ENCODE peak calls at places on chromosomes 16 and 17, in six cellular contexts. One of them, this sample, is unnamed.

GRCh38 chr17:53719229-53719628 is 103.5 kb upstream of the KIF2B start:
- DNase-seq in stomach: no peak
- DNase-seq in stimulated activated CD4-positive, alpha-beta T cell treated with anti-CD3 and anti-CD28 coated beads, Interleukin-4, amount 100 ng/mL, for 1 hour: no peak
- DNase-seq in A549: no peak
- DNase-seq in hypothalamus: no peak
- DNase-seq in midbrain: no peak
- DNase-seq in this sample: no peak

GRCh38 chr17:39328815-39329214 is 72.6 kb downstream of the FBXL20 start:
- DNase-seq in stomach: no peak
- DNase-seq in stimulated activated CD4-positive, alpha-beta T cell treated with anti-CD3 and anti-CD28 coated beads, Interleukin-4, amount 100 ng/mL, for 1 hour: no peak
- DNase-seq in A549: no peak
- DNase-seq in hypothalamus: no peak
- DNase-seq in midbrain: no peak
- DNase-seq in this sample: no peak

GRCh38 chr16:70407811-70408274 is 31.1 kb downstream of the ST3GAL2 start:
- DNase-seq in stomach: no peak
- DNase-seq in stimulated activated CD4-positive, alpha-beta T cell treated with anti-CD3 and anti-CD28 coated beads, Interleukin-4, amount 100 ng/mL, for 1 hour: no peak
- DNase-seq in A549: no peak
- DNase-seq in hypothalamus: no peak
- DNase-seq in midbrain: no peak
- DNase-seq in this sample: no peak

GRCh38 chr16:73405851-73406250 is 357.9 kb upstream of the ZFHX3 start:
- DNase-seq in stomach: no peak
- DNase-seq in stimulated activated CD4-positive, alpha-beta T cell treated with anti-CD3 and anti-CD28 coated beads, Interleukin-4, amount 100 ng/mL, for 1 hour: no peak
- DNase-seq in A549: no peak
- DNase-seq in hypothalamus: no peak
- DNase-seq in midbrain: no peak
- DNase-seq in this sample: no peak

GRCh38 chr16:5903153-5903552 is 805.6 kb upstream of the EEF2KMT start:
- DNase-seq in stomach: no peak
- DNase-seq in stimulated activated CD4-positive, alpha-beta T cell treated with anti-CD3 and anti-CD28 coated beads, Interleukin-4, amount 100 ng/mL, for 1 hour: no peak
- DNase-seq in A549: no peak
- DNase-seq in hypothalamus: no peak
- DNase-seq in midbrain: no peak
- DNase-seq in this sample: no peak

GRCh38 chr16:13110124-13110796 is 208.9 kb downstream of the SHISA9 start:
- DNase-seq in stomach: no peak
- DNase-seq in stimulated activated CD4-positive, alpha-beta T cell treated with anti-CD3 and anti-CD28 coated beads, Interleukin-4, amount 100 ng/mL, for 1 hour: no peak
- DNase-seq in A549: peak; percentile 54
- DNase-seq in hypothalamus: peak; percentile 39
- DNase-seq in midbrain: peak; percentile 6
- DNase-seq in this sample: no peak

GRCh38 chr16:88988980-88989791 is 12.2 kb upstream of the CBFA2T3 start:
- DNase-seq in stomach: no peak
- DNase-seq in stimulated activated CD4-positive, alpha-beta T cell treated with anti-CD3 and anti-CD28 coated beads, Interleukin-4, amount 100 ng/mL, for 1 hour: no peak
- DNase-seq in A549: no peak
- DNase-seq in hypothalamus: no peak
- DNase-seq in midbrain: no peak
- DNase-seq in this sample: no peak

GRCh38 chr17:39781028-39781800 is 43.5 kb downstream of the GRB7 start:
- DNase-seq in stomach: no peak
- DNase-seq in stimulated activated CD4-positive, alpha-beta T cell treated with anti-CD3 and anti-CD28 coated beads, Interleukin-4, amount 100 ng/mL, for 1 hour: no peak
- DNase-seq in A549: no peak
- DNase-seq in hypothalamus: no peak
- DNase-seq in midbrain: no peak
- DNase-seq in this sample: no peak

GRCh38 chr17:81866440-81867122 is 4.6 kb downstream of the ARHGDIA start:
- DNase-seq in stomach: no peak
- DNase-seq in stimulated activated CD4-positive, alpha-beta T cell treated with anti-CD3 and anti-CD28 coated beads, Interleukin-4, amount 100 ng/mL, for 1 hour: peak; percentile 17
- DNase-seq in A549: no peak
- DNase-seq in hypothalamus: no peak
- DNase-seq in midbrain: no peak
- DNase-seq in this sample: peak; percentile 23

GRCh38 chr17:41511130-41511529 is 5.7 kb upstream of the KRT13 start:
- DNase-seq in stomach: peak; percentile 53
- DNase-seq in stimulated activated CD4-positive, alpha-beta T cell treated with anti-CD3 and anti-CD28 coated beads, Interleukin-4, amount 100 ng/mL, for 1 hour: no peak
- DNase-seq in A549: no peak
- DNase-seq in hypothalamus: no peak
- DNase-seq in midbrain: no peak
- DNase-seq in this sample: peak; percentile 92

GRCh38 chr16:1871974-1872635 is at the start of gene MEIOB:
- DNase-seq in stomach: no peak
- DNase-seq in stimulated activated CD4-positive, alpha-beta T cell treated with anti-CD3 and anti-CD28 coated beads, Interleukin-4, amount 100 ng/mL, for 1 hour: peak; percentile 51
- DNase-seq in A549: peak; percentile 82
- DNase-seq in hypothalamus: peak; percentile 3
- DNase-seq in midbrain: no peak
- DNase-seq in this sample: peak; percentile 57

GRCh38 chr17:21592774-21593173 is 99.5 kb upstream of the KCNJ18 start:
- DNase-seq in stomach: no peak
- DNase-seq in stimulated activated CD4-positive, alpha-beta T cell treated with anti-CD3 and anti-CD28 coated beads, Interleukin-4, amount 100 ng/mL, for 1 hour: no peak
- DNase-seq in A549: no peak
- DNase-seq in hypothalamus: no peak
- DNase-seq in midbrain: no peak
- DNase-seq in this sample: no peak

GRCh38 chr17:70169707-70170597 is 620 bp downstream of the KCNJ2 start:
- DNase-seq in stomach: no peak
- DNase-seq in stimulated activated CD4-positive, alpha-beta T cell treated with anti-CD3 and anti-CD28 coated beads, Interleukin-4, amount 100 ng/mL, for 1 hour: no peak
- DNase-seq in A549: no peak
- DNase-seq in hypothalamus: no peak
- DNase-seq in midbrain: peak; percentile 45
- DNase-seq in this sample: no peak

GRCh38 chr16:53518550-53519416 is 15.8 kb upstream of the AKTIP start:
- DNase-seq in stomach: peak; percentile 58
- DNase-seq in stimulated activated CD4-positive, alpha-beta T cell treated with anti-CD3 and anti-CD28 coated beads, Interleukin-4, amount 100 ng/mL, for 1 hour: peak; percentile 43
- DNase-seq in A549: no peak
- DNase-seq in hypothalamus: no peak
- DNase-seq in midbrain: no peak
- DNase-seq in this sample: peak; percentile 56

GRCh38 chr17:11940904-11941303 is 56.4 kb downstream of the ZNF18 start:
- DNase-seq in stomach: no peak
- DNase-seq in stimulated activated CD4-positive, alpha-beta T cell treated with anti-CD3 and anti-CD28 coated beads, Interleukin-4, amount 100 ng/mL, for 1 hour: no peak
- DNase-seq in A549: no peak
- DNase-seq in hypothalamus: no peak
- DNase-seq in midbrain: no peak
- DNase-seq in this sample: no peak

GRCh38 chr17:41301204-41301790 is 1.4 kb downstream of the KRTAP29-1 start:
- DNase-seq in stomach: no peak
- DNase-seq in stimulated activated CD4-positive, alpha-beta T cell treated with anti-CD3 and anti-CD28 coated beads, Interleukin-4, amount 100 ng/mL, for 1 hour: no peak
- DNase-seq in A549: no peak
- DNase-seq in hypothalamus: no peak
- DNase-seq in midbrain: no peak
- DNase-seq in this sample: no peak

GRCh38 chr16:60204221-60204620 is 1470.1 kb upstream of the GOT2 start:
- DNase-seq in stomach: no peak
- DNase-seq in stimulated activated CD4-positive, alpha-beta T cell treated with anti-CD3 and anti-CD28 coated beads, Interleukin-4, amount 100 ng/mL, for 1 hour: no peak
- DNase-seq in A549: no peak
- DNase-seq in hypothalamus: no peak
- DNase-seq in midbrain: no peak
- DNase-seq in this sample: no peak

GRCh38 chr17:43316522-43317142 is 82.2 kb upstream of the ARL4D start:
- DNase-seq in stomach: no peak
- DNase-seq in stimulated activated CD4-positive, alpha-beta T cell treated with anti-CD3 and anti-CD28 coated beads, Interleukin-4, amount 100 ng/mL, for 1 hour: no peak
- DNase-seq in A549: no peak
- DNase-seq in hypothalamus: no peak
- DNase-seq in midbrain: no peak
- DNase-seq in this sample: peak; percentile 11

GRCh38 chr16:64409762-64410161 is 712.1 kb downstream of the CDH11 start:
- DNase-seq in stomach: no peak
- DNase-seq in stimulated activated CD4-positive, alpha-beta T cell treated with anti-CD3 and anti-CD28 coated beads, Interleukin-4, amount 100 ng/mL, for 1 hour: no peak
- DNase-seq in A549: no peak
- DNase-seq in hypothalamus: no peak
- DNase-seq in midbrain: no peak
- DNase-seq in this sample: no peak

GRCh38 chr17:52159159-52159809 is 770 bp upstream of the CA10 start:
- DNase-seq in stomach: no peak
- DNase-seq in stimulated activated CD4-positive, alpha-beta T cell treated with anti-CD3 and anti-CD28 coated beads, Interleukin-4, amount 100 ng/mL, for 1 hour: no peak
- DNase-seq in A549: no peak
- DNase-seq in hypothalamus: peak; percentile 26
- DNase-seq in midbrain: no peak
- DNase-seq in this sample: no peak

GRCh38 chr16:86211265-86211664 is 299.1 kb upstream of the FOXF1 start:
- DNase-seq in stomach: no peak
- DNase-seq in stimulated activated CD4-positive, alpha-beta T cell treated with anti-CD3 and anti-CD28 coated beads, Interleukin-4, amount 100 ng/mL, for 1 hour: no peak
- DNase-seq in A549: no peak
- DNase-seq in hypothalamus: no peak
- DNase-seq in midbrain: no peak
- DNase-seq in this sample: no peak

GRCh38 chr17:5922476-5922875 is 147.7 kb upstream of the WSCD1 start:
- DNase-seq in stomach: no peak
- DNase-seq in stimulated activated CD4-positive, alpha-beta T cell treated with anti-CD3 and anti-CD28 coated beads, Interleukin-4, amount 100 ng/mL, for 1 hour: no peak
- DNase-seq in A549: no peak
- DNase-seq in hypothalamus: no peak
- DNase-seq in midbrain: no peak
- DNase-seq in this sample: no peak

GRCh38 chr17:28086519-28086918 is 44.0 kb downstream of the NLK start:
- DNase-seq in stomach: no peak
- DNase-seq in stimulated activated CD4-positive, alpha-beta T cell treated with anti-CD3 and anti-CD28 coated beads, Interleukin-4, amount 100 ng/mL, for 1 hour: no peak
- DNase-seq in A549: no peak
- DNase-seq in hypothalamus: no peak
- DNase-seq in midbrain: no peak
- DNase-seq in this sample: no peak

GRCh38 chr17:74952431-74953128 is 16.9 kb downstream of the OTOP3 start:
- DNase-seq in stomach: no peak
- DNase-seq in stimulated activated CD4-positive, alpha-beta T cell treated with anti-CD3 and anti-CD28 coated beads, Interleukin-4, amount 100 ng/mL, for 1 hour: no peak
- DNase-seq in A549: no peak
- DNase-seq in hypothalamus: no peak
- DNase-seq in midbrain: no peak
- DNase-seq in this sample: peak; percentile 84

GRCh38 chr16:84176192-84177053 is 10.4 kb downstream of the TAF1C start:
- DNase-seq in stomach: no peak
- DNase-seq in stimulated activated CD4-positive, alpha-beta T cell treated with anti-CD3 and anti-CD28 coated beads, Interleukin-4, amount 100 ng/mL, for 1 hour: no peak
- DNase-seq in A549: no peak
- DNase-seq in hypothalamus: no peak
- DNase-seq in midbrain: no peak
- DNase-seq in this sample: peak; percentile 15

GRCh38 chr17:13601776-13602551 is at the start of gene HS3ST3A1:
- DNase-seq in stomach: no peak
- DNase-seq in stimulated activated CD4-positive, alpha-beta T cell treated with anti-CD3 and anti-CD28 coated beads, Interleukin-4, amount 100 ng/mL, for 1 hour: peak; percentile 3
- DNase-seq in A549: no peak
- DNase-seq in hypothalamus: no peak
- DNase-seq in midbrain: no peak
- DNase-seq in this sample: no peak

GRCh38 chr16:25823891-25824290 is 132.1 kb downstream of the HS3ST4 start:
- DNase-seq in stomach: no peak
- DNase-seq in stimulated activated CD4-positive, alpha-beta T cell treated with anti-CD3 and anti-CD28 coated beads, Interleukin-4, amount 100 ng/mL, for 1 hour: no peak
- DNase-seq in A549: no peak
- DNase-seq in hypothalamus: no peak
- DNase-seq in midbrain: no peak
- DNase-seq in this sample: no peak

GRCh38 chr17:19010729-19011505 is 6.4 kb upstream of the FAM83G start:
- DNase-seq in stomach: peak; percentile 50
- DNase-seq in stimulated activated CD4-positive, alpha-beta T cell treated with anti-CD3 and anti-CD28 coated beads, Interleukin-4, amount 100 ng/mL, for 1 hour: no peak
- DNase-seq in A549: peak; percentile 85
- DNase-seq in hypothalamus: no peak
- DNase-seq in midbrain: no peak
- DNase-seq in this sample: peak; percentile 60

GRCh38 chr17:4747847-4748246 is 8.1 kb upstream of the CXCL16 start:
- DNase-seq in stomach: no peak
- DNase-seq in stimulated activated CD4-positive, alpha-beta T cell treated with anti-CD3 and anti-CD28 coated beads, Interleukin-4, amount 100 ng/mL, for 1 hour: no peak
- DNase-seq in A549: no peak
- DNase-seq in hypothalamus: no peak
- DNase-seq in midbrain: no peak
- DNase-seq in this sample: no peak

GRCh38 chr17:7930841-7931631 is 710 bp downstream of the TRAPPC1 start:
- DNase-seq in stomach: no peak
- DNase-seq in stimulated activated CD4-positive, alpha-beta T cell treated with anti-CD3 and anti-CD28 coated beads, Interleukin-4, amount 100 ng/mL, for 1 hour: no peak
- DNase-seq in A549: no peak
- DNase-seq in hypothalamus: no peak
- DNase-seq in midbrain: no peak
- DNase-seq in this sample: peak; percentile 5

GRCh38 chr16:75588716-75589115 is 22.5 kb downstream of the GABARAPL2 start:
- DNase-seq in stomach: no peak
- DNase-seq in stimulated activated CD4-positive, alpha-beta T cell treated with anti-CD3 and anti-CD28 coated beads, Interleukin-4, amount 100 ng/mL, for 1 hour: no peak
- DNase-seq in A549: no peak
- DNase-seq in hypothalamus: no peak
- DNase-seq in midbrain: no peak
- DNase-seq in this sample: no peak

GRCh38 chr17:164536-165235 is 16.8 kb downstream of the DOC2B start:
- DNase-seq in stomach: peak; percentile 47
- DNase-seq in stimulated activated CD4-positive, alpha-beta T cell treated with anti-CD3 and anti-CD28 coated beads, Interleukin-4, amount 100 ng/mL, for 1 hour: no peak
- DNase-seq in A549: peak; percentile 65
- DNase-seq in hypothalamus: peak; percentile 30
- DNase-seq in midbrain: peak; percentile 57
- DNase-seq in this sample: peak; percentile 27

GRCh38 chr16:29876578-29877249 is 13.7 kb upstream of the CDIPT start:
- DNase-seq in stomach: no peak
- DNase-seq in stimulated activated CD4-positive, alpha-beta T cell treated with anti-CD3 and anti-CD28 coated beads, Interleukin-4, amount 100 ng/mL, for 1 hour: peak; percentile 51
- DNase-seq in A549: no peak
- DNase-seq in hypothalamus: no peak
- DNase-seq in midbrain: no peak
- DNase-seq in this sample: no peak

GRCh38 chr17:55676274-55676673 is 46.4 kb downstream of the TMEM100 start:
- DNase-seq in stomach: no peak
- DNase-seq in stimulated activated CD4-positive, alpha-beta T cell treated with anti-CD3 and anti-CD28 coated beads, Interleukin-4, amount 100 ng/mL, for 1 hour: no peak
- DNase-seq in A549: no peak
- DNase-seq in hypothalamus: no peak
- DNase-seq in midbrain: no peak
- DNase-seq in this sample: no peak

GRCh38 chr16:51164167-51164566 is 13.1 kb upstream of the SALL1 start:
- DNase-seq in stomach: no peak
- DNase-seq in stimulated activated CD4-positive, alpha-beta T cell treated with anti-CD3 and anti-CD28 coated beads, Interleukin-4, amount 100 ng/mL, for 1 hour: no peak
- DNase-seq in A549: no peak
- DNase-seq in hypothalamus: no peak
- DNase-seq in midbrain: no peak
- DNase-seq in this sample: no peak

GRCh38 chr17:75570034-75570676 is 17.4 kb upstream of the MYO15B start:
- DNase-seq in stomach: no peak
- DNase-seq in stimulated activated CD4-positive, alpha-beta T cell treated with anti-CD3 and anti-CD28 coated beads, Interleukin-4, amount 100 ng/mL, for 1 hour: no peak
- DNase-seq in A549: no peak
- DNase-seq in hypothalamus: no peak
- DNase-seq in midbrain: no peak
- DNase-seq in this sample: no peak

GRCh38 chr16:1676661-1677060 is 1.4 kb upstream of the JPT2 start:
- DNase-seq in stomach: no peak
- DNase-seq in stimulated activated CD4-positive, alpha-beta T cell treated with anti-CD3 and anti-CD28 coated beads, Interleukin-4, amount 100 ng/mL, for 1 hour: no peak
- DNase-seq in A549: no peak
- DNase-seq in hypothalamus: no peak
- DNase-seq in midbrain: no peak
- DNase-seq in this sample: no peak

GRCh38 chr17:81204578-81204977 is 18.2 kb downstream of the CEP131 start:
- DNase-seq in stomach: no peak
- DNase-seq in stimulated activated CD4-positive, alpha-beta T cell treated with anti-CD3 and anti-CD28 coated beads, Interleukin-4, amount 100 ng/mL, for 1 hour: no peak
- DNase-seq in A549: no peak
- DNase-seq in hypothalamus: no peak
- DNase-seq in midbrain: no peak
- DNase-seq in this sample: no peak

This sample was measured in small intestine.